ENCODE peak calls at places on chromosomes 3 and 15, in four cellular contexts. One of them, this sample, is unnamed. For H3K36me3, the result is how much of the 10 kb centered on the place peaks cover.

GRCh38 chr3:172511783-172512357 is 11.4 kb downstream of the TNFSF10 start:
- DNase-seq in IMR-90: no peak
- DNase-seq in mesenchymal stem cell: no peak
- DNase-seq in neuronal stem cell: no peak
- DNase-seq in this sample: no peak

GRCh38 chr15:38810686-38811085 is 246.1 kb upstream of the RASGRP1 start:
- DNase-seq in IMR-90: peak
- DNase-seq in mesenchymal stem cell: no peak
- DNase-seq in neuronal stem cell: no peak
- DNase-seq in this sample: no peak

GRCh38 chr15:74443100-74443909 is 9.5 kb upstream of the SEMA7A start:
- DNase-seq in IMR-90: peak
- DNase-seq in mesenchymal stem cell: no peak
- DNase-seq in neuronal stem cell: no peak
- DNase-seq in this sample: no peak

GRCh38 chr15:100669260-100669659 is 66.9 kb downstream of the ASB7 start:
- DNase-seq in IMR-90: no peak
- DNase-seq in mesenchymal stem cell: no peak
- DNase-seq in neuronal stem cell: no peak
- DNase-seq in this sample: no peak

GRCh38 chr3:123157598-123158287 is 44.0 kb upstream of the SEC22A start:
- DNase-seq in IMR-90: no peak
- DNase-seq in mesenchymal stem cell: no peak
- DNase-seq in neuronal stem cell: no peak
- DNase-seq in this sample: no peak

GRCh38 chr15:64717735-64718495 is 57.5 kb downstream of the RBPMS2 start:
- DNase-seq in IMR-90: no peak
- DNase-seq in mesenchymal stem cell: no peak
- DNase-seq in neuronal stem cell: no peak
- DNase-seq in this sample: no peak

GRCh38 chr15:40263036-40263754 is 19.7 kb downstream of the ANKRD63 start:
- DNase-seq in IMR-90: peak
- DNase-seq in mesenchymal stem cell: peak
- DNase-seq in neuronal stem cell: no peak
- DNase-seq in this sample: no peak

GRCh38 chr3:72322264-72322976 is 525.8 kb downstream of the SHQ1 start:
- DNase-seq in IMR-90: no peak
- DNase-seq in mesenchymal stem cell: no peak
- DNase-seq in neuronal stem cell: no peak
- DNase-seq in this sample: no peak

GRCh38 chr3:52792413-52792812 is 2.2 kb upstream of the ITIH3 start:
- DNase-seq in IMR-90: no peak
- DNase-seq in mesenchymal stem cell: no peak
- DNase-seq in neuronal stem cell: no peak
- DNase-seq in this sample: peak

GRCh38 chr15:26974120-26974780 is 3.3 kb downstream of the GABRG3 start:
- DNase-seq in IMR-90: peak
- DNase-seq in mesenchymal stem cell: no peak
- DNase-seq in neuronal stem cell: peak
- DNase-seq in this sample: peak

GRCh38 chr3:16609927-16610580 is 4.8 kb upstream of the DAZL start:
- DNase-seq in IMR-90: no peak
- DNase-seq in mesenchymal stem cell: no peak
- DNase-seq in neuronal stem cell: no peak
- DNase-seq in this sample: no peak

GRCh38 chr3:42106646-42107045 is 15.5 kb downstream of the TRAK1 start:
- DNase-seq in IMR-90: no peak
- DNase-seq in mesenchymal stem cell: no peak
- DNase-seq in neuronal stem cell: no peak
- DNase-seq in this sample: no peak

DNA sequence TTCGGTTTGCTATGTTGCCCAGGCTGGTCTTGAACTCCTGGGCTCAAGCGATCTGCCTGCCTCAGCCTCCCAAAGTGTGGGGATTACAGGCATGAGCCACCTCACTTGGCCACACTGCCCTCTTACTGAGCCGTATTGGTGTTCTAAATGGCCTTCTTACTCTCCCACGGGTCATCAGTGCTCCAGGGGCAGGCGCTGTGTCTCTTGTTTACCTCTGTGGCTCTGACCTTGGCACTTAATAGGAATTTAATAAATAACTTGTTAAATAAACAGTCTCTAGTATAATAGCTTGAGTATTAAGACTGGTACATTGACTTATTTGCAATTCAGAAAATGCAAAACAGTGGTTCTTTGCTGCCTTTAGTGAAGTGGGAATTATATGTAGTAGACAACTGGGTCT is 13.7 kb downstream of the FLNB start:
- DNase-seq in IMR-90: no peak
- DNase-seq in mesenchymal stem cell: no peak
- DNase-seq in neuronal stem cell: no peak
- DNase-seq in this sample: no peak
- H2BK5ac ChIP-seq in IMR-90: no peak
- H2BK5ac ChIP-seq in mesenchymal stem cell: no peak
- H2BK5ac ChIP-seq in neuronal stem cell: no peak
- H2BK5ac ChIP-seq in this sample: no peak

DNA sequence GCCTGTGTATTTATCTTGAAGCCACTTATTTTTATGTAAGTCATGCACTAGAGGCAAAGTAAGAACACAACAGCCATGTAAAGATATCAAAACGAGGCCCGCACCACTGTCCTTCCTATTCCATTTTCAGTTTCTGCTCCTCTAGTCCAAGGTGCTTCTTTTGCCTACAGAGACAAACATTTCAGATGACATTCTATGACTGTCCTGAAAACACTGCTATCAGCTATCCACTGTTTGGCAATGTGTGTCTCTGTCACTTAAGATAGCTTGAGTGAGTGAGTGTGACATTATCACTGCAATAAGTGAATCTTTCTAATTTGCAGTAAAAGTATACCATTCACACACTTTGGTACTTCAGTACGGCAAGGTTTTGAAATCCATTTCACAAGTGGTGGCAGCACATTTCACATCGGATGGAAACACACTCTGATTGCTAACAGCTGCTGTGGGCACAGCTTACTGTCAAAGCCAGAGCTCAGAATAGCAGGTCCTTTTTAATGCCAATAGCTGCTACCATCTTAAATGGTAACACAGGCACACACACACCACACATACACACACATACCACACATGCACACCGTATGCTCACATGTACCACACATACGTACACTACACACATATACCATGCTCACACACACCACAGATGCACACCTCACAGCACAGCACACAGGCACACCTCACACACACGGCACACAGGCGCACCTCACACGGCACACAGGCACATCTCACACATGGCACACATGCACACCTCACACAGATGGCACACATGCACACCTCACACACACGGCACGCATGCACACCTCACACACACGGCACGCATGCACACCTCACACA is 63.1 kb upstream of the ICE2 start:
- DNase-seq in IMR-90: no peak
- DNase-seq in mesenchymal stem cell: no peak
- DNase-seq in neuronal stem cell: no peak
- DNase-seq in this sample: no peak
- H2BK15ac ChIP-seq in IMR-90: no peak
- H2BK15ac ChIP-seq in mesenchymal stem cell: no peak
- H2BK15ac ChIP-seq in neuronal stem cell: no peak
- H2BK15ac ChIP-seq in this sample: no peak

GRCh38 chr15:98952381-98952803 is 55.2 kb downstream of the PGPEP1L start:
- DNase-seq in IMR-90: peak
- DNase-seq in mesenchymal stem cell: no peak
- DNase-seq in neuronal stem cell: no peak
- DNase-seq in this sample: no peak

GRCh38 chr15:98954411-98954810 is 53.2 kb downstream of the PGPEP1L start:
- DNase-seq in IMR-90: peak
- DNase-seq in mesenchymal stem cell: peak
- DNase-seq in neuronal stem cell: no peak
- DNase-seq in this sample: no peak

GRCh38 chr15:98955331-98955730 is 52.3 kb downstream of the PGPEP1L start:
- DNase-seq in IMR-90: no peak
- DNase-seq in mesenchymal stem cell: no peak
- DNase-seq in neuronal stem cell: no peak
- DNase-seq in this sample: no peak

GRCh38 chr15:98953000-98953776 is 54.4 kb downstream of the PGPEP1L start:
- DNase-seq in IMR-90: peak
- DNase-seq in mesenchymal stem cell: no peak
- DNase-seq in neuronal stem cell: no peak
- DNase-seq in this sample: peak

DNA sequence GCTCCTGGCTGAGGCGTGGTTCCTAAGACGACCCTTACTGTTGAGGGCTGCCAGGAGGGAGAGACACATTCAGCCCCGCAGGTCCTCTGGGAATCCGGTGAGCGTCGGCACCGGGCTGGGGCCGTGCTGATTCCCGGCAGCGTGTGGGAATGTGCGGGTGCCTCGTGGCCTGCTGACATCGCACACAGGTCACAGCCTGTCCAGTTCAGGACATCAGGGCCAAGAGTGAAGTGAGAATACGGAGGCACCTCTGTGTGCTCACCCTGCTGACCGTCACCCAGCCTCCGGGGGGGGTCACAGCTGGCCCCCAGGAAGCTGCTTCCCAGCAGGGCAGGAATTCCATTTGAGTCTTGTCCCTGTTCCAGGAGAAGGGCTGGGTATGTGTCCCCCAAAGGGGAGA is 53.6 kb downstream of the PGPEP1L start:
- DNase-seq in IMR-90: no peak
- DNase-seq in mesenchymal stem cell: no peak
- DNase-seq in neuronal stem cell: no peak
- DNase-seq in this sample: no peak
- H3K36me3 ChIP-seq in IMR-90: half or more
- H3K36me3 ChIP-seq in mesenchymal stem cell: half or more
- H3K36me3 ChIP-seq in neuronal stem cell: under half
- H3K36me3 ChIP-seq in this sample: under half

DNA sequence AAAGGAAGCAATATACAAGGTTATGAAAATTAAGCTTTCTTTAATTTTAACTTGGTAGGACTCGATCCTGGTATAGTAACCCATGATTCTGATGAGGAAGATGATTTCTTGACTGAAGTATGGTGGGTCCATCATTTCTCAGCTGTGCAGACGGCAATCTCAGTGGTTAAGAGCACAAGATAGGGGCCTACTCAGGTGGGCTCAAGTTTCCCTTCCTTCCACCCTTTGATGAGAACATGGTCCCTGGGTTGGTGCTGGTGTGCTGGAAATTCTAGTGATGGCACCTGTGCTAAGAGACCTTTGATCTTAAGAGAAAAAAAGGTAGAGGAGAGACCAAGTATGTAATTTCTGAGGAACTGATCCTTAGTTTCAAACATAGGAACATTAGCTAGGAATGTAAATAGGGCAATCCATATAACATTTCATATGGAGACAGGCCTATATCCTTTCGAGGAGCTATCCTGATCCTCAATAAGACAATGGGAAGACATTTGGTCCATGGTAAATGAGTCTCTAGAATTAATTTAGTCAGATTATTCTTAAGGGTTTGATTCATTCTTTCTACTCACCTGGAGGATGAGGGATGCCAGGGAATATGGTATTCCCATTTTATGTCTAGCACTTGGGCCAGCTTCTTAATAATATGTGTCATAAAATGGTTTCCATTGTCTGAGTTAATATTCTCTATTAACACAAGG is 104.5 kb upstream of the NECTIN3 start:
- DNase-seq in IMR-90: no peak
- DNase-seq in mesenchymal stem cell: no peak
- DNase-seq in neuronal stem cell: no peak
- DNase-seq in this sample: no peak
- H2BK5ac ChIP-seq in IMR-90: no peak
- H2BK5ac ChIP-seq in mesenchymal stem cell: no peak
- H2BK5ac ChIP-seq in neuronal stem cell: no peak
- H2BK5ac ChIP-seq in this sample: no peak